ENCODE peak calls at places on chromosome 7, in six cellular contexts. P is T-helper 2 cell treated with Interferon-gamma antibody and Interleukin-4, amounts not matched to agents 5 μg/mL and 100 μg/mL, for 36 hours; Q is neural crest cell; T is tibial nerve; M is fibroblast of lung; J is activated naive CD8-positive, alpha-beta T cell treated with anti-CD3 and anti-CD28 coated beads, Interleukin-2, amount 50 U/mL, for 24 hours. Z is an unnamed sample.

GRCh38 chr7:151340794-151341356 is 737 bp upstream of the NUB1 start:
- DNase-seq in P (no peak), Q (no peak), J (no peak), M (no peak), T (no peak), Z (no peak)

GRCh38 chr7:129906700-129907099 is 46.1 kb downstream of the UBE2H start:
- DNase-seq in J (no peak), P (no peak), Q (no peak), M (peak), T (no peak), Z (no peak)

GRCh38 chr7:96995406-96996110 is 9.8 kb upstream of the DLX6 start:
- DNase-seq in P (no peak), T (no peak), J (no peak), Q (no peak), M (no peak), Z (no peak)

GRCh38 chr7:44764081-44764480 is 15.4 kb downstream of the ZMIZ2 start:
- DNase-seq in T (no peak), J (no peak), P (no peak), Q (no peak), M (no peak), Z (no peak)

GRCh38 chr7:90850516-90850915 is 254.4 kb downstream of the CDK14 start:
- DNase-seq in Q (no peak), P (no peak), M (no peak), T (no peak), J (no peak), Z (no peak)

GRCh38 chr7:123633553-123633952 is 22.1 kb upstream of the LMOD2 start:
- DNase-seq in J (no peak), M (peak), P (no peak), T (no peak), Q (no peak), Z (no peak)

GRCh38 chr7:137579913-137580640 is 236.5 kb upstream of the PTN start:
- DNase-seq in Q (no peak), P (no peak), M (peak), T (no peak), J (no peak), Z (no peak)

GRCh38 chr7:95730493-95731280 is 41.7 kb upstream of the DYNC1I1 start:
- DNase-seq in P (no peak), T (no peak), Q (no peak), J (no peak), M (no peak), Z (no peak)

GRCh38 chr7:36034020-36034419 is 119.0 kb upstream of the EEPD1 start:
- DNase-seq in Q (no peak), M (peak), T (no peak), P (no peak), J (no peak), Z (no peak)

GRCh38 chr7:149329265-149329664 is 67.3 kb downstream of the ZNF783 start:
- DNase-seq in J (no peak), T (no peak), Q (no peak), P (no peak), M (no peak), Z (no peak)

GRCh38 chr7:96052860-96053452 is 268.9 kb downstream of the SLC25A13 start:
- DNase-seq in M (no peak), Q (no peak), P (no peak), T (no peak), J (no peak), Z (no peak)

GRCh38 chr7:146129997-146130396 is 13.4 kb downstream of the CNTNAP2 start:
- DNase-seq in M (no peak), P (no peak), T (no peak), Q (no peak), J (no peak), Z (peak)

GRCh38 chr7:32163141-32163806 is 93.1 kb upstream of the PDE1C start:
- DNase-seq in Q (no peak), P (no peak), T (peak), J (no peak), M (peak), Z (peak)

GRCh38 chr7:139974179-139974811 is 88.5 kb downstream of the PARP12 start:
- DNase-seq in T (no peak), M (no peak), P (no peak), J (no peak), Q (no peak), Z (no peak)

GRCh38 chr7:107917770-107918651 is 27.0 kb downstream of the DLD start:
- DNase-seq in M (no peak), Q (no peak), T (no peak), P (no peak), J (no peak), Z (no peak)

GRCh38 chr7:30924624-30925023 is 13.0 kb downstream of the AQP1 start:
- DNase-seq in M (no peak), J (no peak), T (no peak), Q (no peak), P (no peak), Z (no peak)

GRCh38 chr7:33550363-33550762 is 355.0 kb upstream of the BMPER start:
- DNase-seq in P (no peak), T (no peak), Q (no peak), M (no peak), J (no peak), Z (no peak)

GRCh38 chr7:129886184-129886817 is 66.5 kb downstream of the UBE2H start:
- DNase-seq in P (no peak), M (no peak), J (no peak), T (no peak), Q (no peak), Z (no peak)

GRCh38 chr7:77235280-77235679 is 35.7 kb upstream of the FGL2 start:
- DNase-seq in M (peak), Q (no peak), P (no peak), T (no peak), J (no peak), Z (no peak)

GRCh38 chr7:19009241-19009935 is 108.0 kb downstream of the TWIST1 start:
- DNase-seq in M (peak), J (no peak), Q (no peak), T (no peak), P (no peak), Z (no peak)

GRCh38 chr7:44348300-44348699 is 22.9 kb upstream of the CAMK2B start:
- DNase-seq in M (no peak), Q (no peak), P (no peak), T (no peak), J (no peak), Z (no peak)

GRCh38 chr7:151696738-151697514 is 177.2 kb upstream of the RHEB start:
- DNase-seq in T (no peak), P (no peak), J (no peak), M (peak), Q (no peak), Z (no peak)

GRCh38 chr7:7764515-7765138 is 46.2 kb upstream of the RPA3 start:
- DNase-seq in T (no peak), J (no peak), P (no peak), M (no peak), Q (no peak), Z (no peak)

GRCh38 chr7:128704909-128705308 is 32.8 kb downstream of the GARIN1A start:
- DNase-seq in Q (no peak), T (no peak), P (no peak), J (no peak), M (no peak), Z (no peak)

GRCh38 chr7:89687266-89687665 is 467.0 kb upstream of the STEAP1 start:
- DNase-seq in P (no peak), Q (no peak), M (no peak), T (no peak), J (no peak), Z (no peak)

GRCh38 chr7:127905491-127906330 is 125.5 kb downstream of the LRRC4 start:
- DNase-seq in J (no peak), Q (no peak), P (peak), T (no peak), M (peak), Z (no peak)

GRCh38 chr7:79462334-79462733 is 8.9 kb upstream of the MAGI2 start:
- DNase-seq in T (no peak), Q (no peak), P (no peak), J (no peak), M (no peak), Z (no peak)

GRCh38 chr7:122845286-122845685 is 41.0 kb downstream of the CADPS2 start:
- DNase-seq in T (no peak), Q (no peak), P (no peak), M (no peak), J (no peak), Z (no peak)

GRCh38 chr7:130278892-130279690 is 12.4 kb downstream of the CPA2 start:
- DNase-seq in P (no peak), M (peak), T (no peak), Q (no peak), J (no peak), Z (no peak)

GRCh38 chr7:101754432-101755159 is 62.8 kb upstream of the CUX1 start:
- DNase-seq in Q (no peak), P (no peak), M (peak), J (no peak), T (no peak), Z (no peak)

GRCh38 chr7:151366872-151367207 is 25.2 kb downstream of the NUB1 start:
- DNase-seq in Q (no peak), J (no peak), P (no peak), M (peak), T (no peak), Z (no peak)